ENCODE peak calls at places on chromosomes 1 and 21, in eight cellular contexts. One of them, this sample, is unnamed.

GRCh38 chr1:33120436-33121231 is 39.7 kb downstream of the AZIN2 start:
- DNase-seq in amygdala: no peak
- DNase-seq in mammary epithelial cell: peak
- DNase-seq in EL: no peak
- DNase-seq in HS-5: no peak
- DNase-seq in SW 1271: no peak
- DNase-seq in fibroblast of the conjunctiva: no peak
- DNase-seq in DMS153: no peak
- DNase-seq in this sample: no peak

GRCh38 chr1:21149862-21150432 is 26.8 kb downstream of the EIF4G3 start:
- DNase-seq in EL: peak
- DNase-seq in HS-5: peak
- DNase-seq in fibroblast of the conjunctiva: peak
- DNase-seq in DMS153: no peak
- DNase-seq in SW 1271: peak
- DNase-seq in amygdala: no peak
- DNase-seq in mammary epithelial cell: peak
- DNase-seq in this sample: no peak

GRCh38 chr1:204260601-204261197 is 46.9 kb upstream of the GOLT1A start:
- DNase-seq in HS-5: no peak
- DNase-seq in SW 1271: no peak
- DNase-seq in EL: no peak
- DNase-seq in fibroblast of the conjunctiva: no peak
- DNase-seq in amygdala: no peak
- DNase-seq in mammary epithelial cell: no peak
- DNase-seq in DMS153: no peak
- DNase-seq in this sample: no peak

GRCh38 chr1:74502432-74502831 is 10.0 kb downstream of the LRRC53 start:
- DNase-seq in DMS153: no peak
- DNase-seq in mammary epithelial cell: peak
- DNase-seq in SW 1271: no peak
- DNase-seq in EL: peak
- DNase-seq in amygdala: no peak
- DNase-seq in HS-5: peak
- DNase-seq in fibroblast of the conjunctiva: no peak
- DNase-seq in this sample: no peak

GRCh38 chr1:12152106-12152891 is 14.5 kb upstream of the TNFRSF1B start:
- DNase-seq in SW 1271: no peak
- DNase-seq in HS-5: no peak
- DNase-seq in DMS153: no peak
- DNase-seq in amygdala: no peak
- DNase-seq in mammary epithelial cell: no peak
- DNase-seq in fibroblast of the conjunctiva: no peak
- DNase-seq in EL: no peak
- DNase-seq in this sample: no peak

GRCh38 chr1:41394918-41395598 is 33.8 kb downstream of the FOXO6 start:
- DNase-seq in EL: no peak
- DNase-seq in DMS153: peak
- DNase-seq in fibroblast of the conjunctiva: no peak
- DNase-seq in amygdala: peak
- DNase-seq in mammary epithelial cell: peak
- DNase-seq in SW 1271: no peak
- DNase-seq in HS-5: no peak
- DNase-seq in this sample: no peak

GRCh38 chr1:27348861-27349783 is 7.3 kb downstream of the SYTL1 start:
- DNase-seq in SW 1271: no peak
- DNase-seq in HS-5: no peak
- DNase-seq in fibroblast of the conjunctiva: no peak
- DNase-seq in mammary epithelial cell: peak
- DNase-seq in DMS153: peak
- DNase-seq in EL: peak
- DNase-seq in amygdala: no peak
- DNase-seq in this sample: no peak

GRCh38 chr1:206736878-206737728 is 33.5 kb upstream of the IL19 start:
- DNase-seq in DMS153: no peak
- DNase-seq in EL: no peak
- DNase-seq in mammary epithelial cell: no peak
- DNase-seq in fibroblast of the conjunctiva: no peak
- DNase-seq in SW 1271: no peak
- DNase-seq in HS-5: no peak
- DNase-seq in amygdala: no peak
- DNase-seq in this sample: peak

GRCh38 chr1:77245724-77246294 is 26.6 kb upstream of the PIGK start:
- DNase-seq in EL: no peak
- DNase-seq in DMS153: no peak
- DNase-seq in amygdala: no peak
- DNase-seq in fibroblast of the conjunctiva: no peak
- DNase-seq in HS-5: no peak
- DNase-seq in mammary epithelial cell: no peak
- DNase-seq in SW 1271: no peak
- DNase-seq in this sample: no peak

GRCh38 chr1:167223144-167224103 is 2.7 kb downstream of the POU2F1 start:
- DNase-seq in fibroblast of the conjunctiva: no peak
- DNase-seq in DMS153: peak
- DNase-seq in HS-5: no peak
- DNase-seq in amygdala: no peak
- DNase-seq in SW 1271: no peak
- DNase-seq in EL: peak
- DNase-seq in mammary epithelial cell: no peak
- DNase-seq in this sample: no peak

GRCh38 chr1:31954607-31955283 is 16.6 kb upstream of the PTP4A2 start:
- DNase-seq in EL: peak
- DNase-seq in mammary epithelial cell: peak
- DNase-seq in fibroblast of the conjunctiva: peak
- DNase-seq in amygdala: no peak
- DNase-seq in SW 1271: no peak
- DNase-seq in HS-5: peak
- DNase-seq in DMS153: no peak
- DNase-seq in this sample: no peak

GRCh38 chr1:153357076-153357852 is 390 bp upstream of the S100A9 start:
- DNase-seq in DMS153: no peak
- DNase-seq in mammary epithelial cell: peak
- DNase-seq in amygdala: no peak
- DNase-seq in SW 1271: no peak
- DNase-seq in EL: no peak
- DNase-seq in fibroblast of the conjunctiva: no peak
- DNase-seq in HS-5: no peak
- DNase-seq in this sample: no peak

GRCh38 chr1:158039380-158039779 is 45.9 kb downstream of the KIRREL1 start:
- DNase-seq in EL: peak
- DNase-seq in HS-5: no peak
- DNase-seq in fibroblast of the conjunctiva: no peak
- DNase-seq in DMS153: no peak
- DNase-seq in SW 1271: no peak
- DNase-seq in amygdala: no peak
- DNase-seq in mammary epithelial cell: no peak
- DNase-seq in this sample: no peak

GRCh38 chr1:169906938-169907337 is 13.2 kb upstream of the SCYL3 start:
- DNase-seq in mammary epithelial cell: peak
- DNase-seq in SW 1271: no peak
- DNase-seq in HS-5: no peak
- DNase-seq in amygdala: no peak
- DNase-seq in fibroblast of the conjunctiva: peak
- DNase-seq in EL: no peak
- DNase-seq in DMS153: no peak
- DNase-seq in this sample: no peak

GRCh38 chr21:45310446-45310845 is 22.8 kb upstream of the POFUT2 start:
- DNase-seq in EL: no peak
- DNase-seq in DMS153: no peak
- DNase-seq in HS-5: no peak
- DNase-seq in mammary epithelial cell: no peak
- DNase-seq in SW 1271: no peak
- DNase-seq in amygdala: no peak
- DNase-seq in fibroblast of the conjunctiva: no peak
- DNase-seq in this sample: no peak

This sample was measured in CD4-positive, alpha-beta T cell.